ENCODE peak calls at places on chromosomes 11 and 22, in six cellular contexts. P is HAP-1, H is Peyer's patch, U is spleen, I is right lobe of liver, D is mammary epithelial cell. X is an unnamed sample.
A peak's percentile ranks its signal among the peaks of the same experiment; 100 is the strongest.

GRCh38 chr11:81963018-81963417 is 770.6 kb downstream of the FAM181B start:
- DNase-seq in P (no peak), H (no peak), U (no peak), I (no peak), D (no peak), X (no peak)

GRCh38 chr22:20076627-20077172 is 3.3 kb upstream of the DGCR8 start:
- DNase-seq in P (no peak), H (no peak), U (peak; percentile 27), I (no peak), D (no peak), X (no peak)

GRCh38 chr11:76169473-76169881 is 36.8 kb downstream of the WNT11 start:
- DNase-seq in P (no peak), H (no peak), U (no peak), I (no peak), D (no peak), X (no peak)

GRCh38 chr11:104594228-104594958 is 303.9 kb downstream of the CASP12 start:
- DNase-seq in P (no peak), H (no peak), U (no peak), I (no peak), D (no peak), X (no peak)

GRCh38 chr11:118111019-118111743 is 24.4 kb upstream of the SMIM35 start:
- DNase-seq in P (no peak), H (peak; percentile 66), U (no peak), I (no peak), D (peak; percentile 20), X (peak; percentile 22)

GRCh38 chr22:27670701-27671412 is 130.7 kb downstream of the MN1 start:
- DNase-seq in P (peak; percentile 83), H (no peak), U (peak; percentile 72), I (no peak), D (no peak), X (no peak)

GRCh38 chr22:25726241-25726640 is 15.7 kb upstream of the MYO18B start:
- DNase-seq in P (no peak), H (peak; percentile 24), U (no peak), I (no peak), D (no peak), X (no peak)

GRCh38 chr11:64863381-64864060 is 14.9 kb downstream of the EHD1 start:
- DNase-seq in P (no peak), H (no peak), U (peak; percentile 76), I (no peak), D (no peak), X (peak; percentile 43)

GRCh38 chr11:108253176-108253575 is 30.3 kb downstream of the ATM start:
- DNase-seq in P (no peak), H (no peak), U (no peak), I (no peak), D (peak; percentile 49), X (no peak)

GRCh38 chr11:62456630-62457029 is 37.8 kb downstream of the SCGB1A1 start:
- DNase-seq in P (no peak), H (peak; percentile 70), U (no peak), I (no peak), D (no peak), X (no peak)

GRCh38 chr11:129374081-129374992 is 1.3 kb upstream of the BARX2 start:
- DNase-seq in P (no peak), H (no peak), U (no peak), I (no peak), D (no peak), X (no peak)

GRCh38 chr11:100777118-100777517 is 90.0 kb downstream of the ARHGAP42 start:
- DNase-seq in P (no peak), H (peak; percentile 67), U (no peak), I (no peak), D (peak; percentile 86), X (no peak)

GRCh38 chr11:83520849-83521248 is 234.7 kb upstream of the CCDC90B start:
- DNase-seq in P (no peak), H (no peak), U (no peak), I (no peak), D (no peak), X (no peak)

GRCh38 chr11:91435694-91436375 is 788.8 kb upstream of the FAT3 start:
- DNase-seq in P (no peak), H (no peak), U (no peak), I (no peak), D (no peak), X (no peak)

GRCh38 chr11:111795333-111795985 is 29.3 kb upstream of the PPP2R1B start:
- DNase-seq in P (no peak), H (no peak), U (no peak), I (no peak), D (no peak), X (peak; percentile 49)

GRCh38 chr11:18012314-18012905 is 437 bp downstream of the SERGEF start:
- DNase-seq in P (peak; percentile 28), H (peak; percentile 53), U (no peak), I (peak; percentile 49), D (peak; percentile 30), X (peak; percentile 7)

GRCh38 chr11:121953122-121953521 is 162.9 kb downstream of the BLID start:
- DNase-seq in P (no peak), H (no peak), U (no peak), I (peak; percentile 49), D (no peak), X (no peak)

GRCh38 chr22:17830041-17830961 is 56.0 kb upstream of the BID start:
- DNase-seq in P (peak; percentile 38), H (peak; percentile 94), U (peak; percentile 91), I (peak; percentile 89), D (peak; percentile 79), X (peak; percentile 56)

GRCh38 chr11:117146521-117146920 is 2.4 kb downstream of the PAFAH1B2 start:
- DNase-seq in P (no peak), H (no peak), U (no peak), I (no peak), D (no peak), X (peak; percentile 18)

DNA sequence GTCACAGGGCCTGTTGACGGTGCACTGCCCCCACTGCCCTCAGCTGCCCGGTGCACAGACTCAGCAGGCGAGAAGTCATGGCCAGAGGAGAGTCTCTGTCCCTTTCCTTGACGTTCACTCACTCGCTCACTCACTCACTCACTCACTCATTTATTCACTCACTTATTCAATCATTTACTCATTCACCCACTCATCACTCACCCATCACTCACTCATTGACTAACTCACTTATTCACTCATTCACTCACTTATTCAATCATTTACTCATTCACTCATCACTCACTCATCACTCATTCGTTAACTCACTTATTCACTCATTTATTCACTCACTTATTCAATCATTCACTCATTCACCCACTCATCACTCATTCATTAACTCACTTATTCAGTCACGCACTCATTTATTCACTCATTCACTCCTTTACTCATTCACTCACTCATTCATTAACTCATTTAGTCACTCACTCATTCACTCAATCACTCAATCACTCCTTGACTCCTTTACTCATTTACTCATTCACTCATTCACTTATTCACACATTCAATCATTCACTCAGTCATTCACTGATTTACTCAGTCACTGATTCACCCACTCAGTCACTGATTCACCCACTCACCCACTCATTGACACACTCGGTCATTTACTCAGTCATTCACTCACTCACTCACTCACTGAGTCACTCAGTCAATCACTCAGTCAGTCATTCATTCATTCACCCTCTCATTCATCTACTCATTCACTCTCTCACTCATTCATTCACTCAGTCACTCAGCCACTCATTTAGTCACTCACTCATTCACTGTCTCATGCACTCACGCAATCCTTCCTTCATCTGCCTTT is 1193.5 kb downstream of the BRD1 start:
- DNase-seq in P (no peak), H (no peak), U (no peak), I (no peak), D (no peak), X (no peak)
- H3K9me3 ChIP-seq in P (no peaks in the 10 kb centered on the region), H (no peaks in the 10 kb centered on the region), U (no peaks in the 10 kb centered on the region), I (no peaks in the 10 kb centered on the region), D (peaks cover 59% of the 10 kb centered on the region), X (no peaks in the 10 kb centered on the region)

GRCh38 chr11:68683086-68683951 is 1.0 kb upstream of the GAL start:
- DNase-seq in P (no peak), H (peak; percentile 32), U (no peak), I (no peak), D (no peak), X (peak; percentile 48)
- H3K4me3 ChIP-seq in P (no peak overlapping the region), H (no peak overlapping the region), U (no peak overlapping the region), I (no peak overlapping the region), D (no peak overlapping the region), X (no peak overlapping the region)

GRCh38 chr22:49663823-49664222 is 163.8 kb downstream of the BRD1 start:
- DNase-seq in P (no peak), H (no peak), U (peak; percentile 72), I (peak; percentile 37), D (no peak), X (no peak)
- H3K9me3 ChIP-seq in P (no peaks in the 10 kb centered on the region), H (no peaks in the 10 kb centered on the region), U (no peaks in the 10 kb centered on the region), I (no peaks in the 10 kb centered on the region), D (peaks cover 33% of the 10 kb centered on the region), X (no peaks in the 10 kb centered on the region)

GRCh38 chr11:69705901-69706787 is 2.3 kb upstream of the FGF19 start:
- DNase-seq in P (no peak), H (peak; percentile 61), U (peak; percentile 60), I (no peak), D (no peak), X (no peak)

GRCh38 chr11:69705246-69705856 is 1.5 kb upstream of the FGF19 start:
- DNase-seq in P (no peak), H (no peak), U (no peak), I (no peak), D (no peak), X (no peak)

GRCh38 chr11:69702769-69703510 is 882 bp downstream of the FGF19 start:
- DNase-seq in P (no peak), H (no peak), U (peak; percentile 52), I (no peak), D (no peak), X (no peak)

GRCh38 chr11:69703711-69704507 is at the start of gene FGF19:
- DNase-seq in P (peak; percentile 14), H (no peak), U (peak; percentile 72), I (no peak), D (peak; percentile 22), X (peak; percentile 18)

GRCh38 chr11:69704508-69705245 is 855 bp upstream of the FGF19 start:
- DNase-seq in P (peak; percentile 58), H (no peak), U (peak; percentile 48), I (no peak), D (no peak), X (peak; percentile 21)
- H3K4me3 ChIP-seq in P (peak overlapping the region; percentile 31), H (peak overlapping the region; percentile 18), U (no peak overlapping the region), I (no peak overlapping the region), D (no peak overlapping the region), X (peak overlapping the region; percentile 15)

GRCh38 chr22:47270463-47271135 is 508.1 kb downstream of the TBC1D22A start:
- DNase-seq in P (no peak), H (no peak), U (no peak), I (no peak), D (no peak), X (no peak)
- H3K9me3 ChIP-seq in P (no peaks in the 10 kb centered on the region), H (no peaks in the 10 kb centered on the region), U (peaks cover 18% of the 10 kb centered on the region), I (no peaks in the 10 kb centered on the region), D (peaks cover 46% of the 10 kb centered on the region), X (no peaks in the 10 kb centered on the region)

GRCh38 chr11:47593934-47594855 is at the start of gene C1QTNF4:
- DNase-seq in P (no peak), H (no peak), U (peak; percentile 70), I (no peak), D (no peak), X (no peak)

GRCh38 chr11:47595029-47595428 is 818 bp upstream of the C1QTNF4 start:
- DNase-seq in P (no peak), H (no peak), U (no peak), I (no peak), D (no peak), X (no peak)

GRCh38 chr11:47592276-47592675 is 1.9 kb downstream of the C1QTNF4 start:
- DNase-seq in P (no peak), H (no peak), U (peak; percentile 24), I (no peak), D (no peak), X (no peak)

GRCh38 chr11:47592970-47593369 is 1.2 kb downstream of the C1QTNF4 start:
- DNase-seq in P (no peak), H (no peak), U (peak; percentile 11), I (no peak), D (no peak), X (no peak)

GRCh38 chr11:47593492-47593933 is 698 bp downstream of the C1QTNF4 start:
- DNase-seq in P (no peak), H (no peak), U (peak; percentile 25), I (no peak), D (no peak), X (no peak)
- H3K4me3 ChIP-seq in P (no peak overlapping the region), H (no peak overlapping the region), U (no peak overlapping the region), I (no peak overlapping the region), D (no peak overlapping the region), X (no peak overlapping the region)

X was measured in MG63.